ENCODE peak calls at places on chromosome 17, in five cellular contexts. B, T, I, V and S are unnamed samples. For H3K9me3, the result is how much of the 10 kb centered on the place peaks cover.

GRCh38 chr17:65551641-65552040 is 9.8 kb downstream of the AXIN2 start:
- DNase-seq in B (no peak), T (no peak), I (no peak), V (no peak), S (no peak)

GRCh38 chr17:17628388-17629008 is 37.0 kb upstream of the PEMT start:
- DNase-seq in B (no peak), T (no peak), I (no peak), V (no peak), S (no peak)

GRCh38 chr17:30780343-30780742 is 44.1 kb downstream of the CRLF3 start:
- DNase-seq in B (no peak), T (no peak), I (no peak), V (no peak), S (no peak)

GRCh38 chr17:37483311-37484039 is 6.2 kb upstream of the DUSP14 start:
- DNase-seq in B (peak), T (peak), I (peak), V (no peak), S (no peak)

GRCh38 chr17:78257810-78258322 is 26.4 kb downstream of the TMEM235 start:
- DNase-seq in B (peak), T (peak), I (no peak), V (no peak), S (peak)

GRCh38 chr17:19004601-19005441 is at the start of gene FAM83G:
- DNase-seq in B (peak), T (peak), I (peak), V (peak), S (peak)

GRCh38 chr17:77640242-77640641 is 318.3 kb upstream of the TNRC6C start:
- DNase-seq in B (no peak), T (no peak), I (no peak), V (no peak), S (no peak)

GRCh38 chr17:58096892-58097291 is 13.7 kb downstream of the DYNLL2 start:
- DNase-seq in B (no peak), T (no peak), I (no peak), V (no peak), S (no peak)

GRCh38 chr17:35930211-35931065 is at the start of gene RDM1:
- DNase-seq in B (peak), T (no peak), I (no peak), V (peak), S (peak)

GRCh38 chr17:46163929-46164594 is 29.2 kb downstream of the KANSL1 start:
- DNase-seq in B (no peak), T (no peak), I (no peak), V (no peak), S (no peak)

GRCh38 chr17:78378225-78379133 is at the start of gene PGS1:
- DNase-seq in B (peak), T (peak), I (peak), V (peak), S (no peak)

GRCh38 chr17:57311281-57312216 is 55.2 kb downstream of the MSI2 start:
- DNase-seq in B (no peak), T (no peak), I (no peak), V (no peak), S (no peak)

GRCh38 chr17:76246080-76247066 is 6.1 kb upstream of the RNF157 start:
- DNase-seq in B (peak), T (no peak), I (no peak), V (no peak), S (no peak)

GRCh38 chr17:64741038-64741641 is 79.0 kb upstream of the SMURF2 start:
- DNase-seq in B (peak), T (peak), I (no peak), V (peak), S (no peak)

GRCh38 chr17:6599364-6599763 is 41.1 kb downstream of the KIAA0753 start:
- DNase-seq in B (peak), T (no peak), I (no peak), V (no peak), S (no peak)

GRCh38 chr17:55433029-55433628 is 11.5 kb upstream of the MMD start:
- DNase-seq in B (peak), T (no peak), I (no peak), V (no peak), S (no peak)

DNA sequence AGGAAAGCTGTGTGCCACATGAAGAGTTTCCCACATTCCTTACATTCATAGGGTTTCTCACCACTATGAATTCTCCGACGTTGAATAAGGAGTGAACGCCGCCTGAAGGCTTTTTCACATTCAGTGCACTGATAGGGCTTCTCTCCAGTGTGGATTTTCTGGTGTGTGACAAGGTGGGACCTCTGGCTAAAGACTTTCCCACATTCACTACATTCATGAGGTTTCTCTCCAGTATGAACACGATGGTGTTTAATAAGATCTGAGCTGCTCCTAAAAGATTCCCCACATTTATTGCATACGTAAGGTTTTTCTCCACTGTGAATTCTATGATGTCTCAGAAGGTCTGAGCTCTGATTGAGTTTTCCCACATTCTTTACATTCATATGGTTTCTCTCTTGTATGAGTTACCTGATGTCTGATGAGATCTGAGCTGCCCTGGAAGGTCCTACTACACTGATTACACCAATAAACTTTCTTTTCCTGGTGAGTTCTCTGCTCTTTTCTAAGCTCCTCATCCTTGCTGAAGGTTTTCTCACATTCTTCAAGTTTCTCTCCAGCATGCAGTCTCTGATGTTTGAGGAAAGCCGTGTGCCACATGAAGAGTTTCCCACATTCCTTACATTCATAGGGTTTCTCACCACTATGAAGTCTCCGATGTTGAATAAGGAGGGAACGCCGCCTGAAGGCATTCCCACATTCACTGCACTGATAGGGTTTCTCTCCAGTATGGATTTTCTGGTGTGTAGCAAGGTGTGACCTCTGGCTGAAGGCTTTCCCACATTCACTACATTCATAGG is 10.0 kb downstream of the ZNF594 start:
- DNase-seq in B (no peak), T (no peak), I (no peak), V (no peak), S (no peak)
- H3K9me3 ChIP-seq in B (half or more), T (half or more), I (half or more), V (under half), S (half or more)

GRCh38 chr17:7881655-7882054 is 6.9 kb upstream of the CHD3 start:
- DNase-seq in B (no peak), T (no peak), I (peak), V (no peak), S (no peak)

GRCh38 chr17:7882068-7882467 is 6.5 kb upstream of the CHD3 start:
- DNase-seq in B (no peak), T (no peak), I (no peak), V (no peak), S (no peak)

GRCh38 chr17:7883781-7884386 is 4.7 kb upstream of the CHD3 start:
- DNase-seq in B (peak), T (no peak), I (no peak), V (no peak), S (no peak)

GRCh38 chr17:7884581-7885356 is 3.8 kb upstream of the CHD3 start:
- DNase-seq in B (no peak), T (no peak), I (no peak), V (peak), S (no peak)

DNA sequence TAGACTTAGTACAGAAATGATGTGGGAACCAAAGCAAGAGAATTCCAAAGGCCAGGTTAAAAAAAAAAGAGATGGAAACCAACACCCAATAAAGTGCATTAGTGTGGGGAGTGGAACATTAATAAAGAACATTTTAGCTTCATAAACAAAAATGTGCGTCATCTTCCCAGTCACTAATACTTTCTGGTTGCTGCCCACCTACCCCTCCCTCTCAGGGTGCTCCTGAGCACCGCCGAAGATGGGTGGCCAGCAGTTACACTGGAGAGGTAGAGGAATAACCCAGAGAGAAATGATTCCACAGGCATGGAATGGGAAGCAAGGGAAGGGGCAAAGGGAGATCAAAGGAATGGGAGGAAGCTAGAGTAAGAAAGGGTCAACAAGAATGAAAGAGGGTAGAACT is 6.0 kb upstream of the CHD3 start:
- DNase-seq in B (no peak), T (no peak), I (no peak), V (no peak), S (no peak)
- H3K4me3 ChIP-seq in B (no peak), T (no peak), I (no peak), V (no peak), S (no peak)

GRCh38 chr17:1474402-1475189 is 17.9 kb downstream of the MYO1C start:
- DNase-seq in B (no peak), T (no peak), I (no peak), V (no peak), S (no peak)

GRCh38 chr17:1471931-1472727 is 16.1 kb upstream of the CRK start:
- DNase-seq in B (no peak), T (no peak), I (no peak), V (no peak), S (no peak)

GRCh38 chr17:1473841-1474240 is 17.8 kb upstream of the CRK start:
- DNase-seq in B (no peak), T (no peak), I (no peak), V (no peak), S (no peak)

GRCh38 chr17:1471490-1471889 is 15.5 kb upstream of the CRK start:
- DNase-seq in B (no peak), T (no peak), I (no peak), V (no peak), S (no peak)

GRCh38 chr17:1473170-1473569 is 17.1 kb upstream of the CRK start:
- DNase-seq in B (no peak), T (no peak), I (no peak), V (no peak), S (no peak)
- TF ChIP-seq CTCF in B (no peak), T (no peak), I (no peak), V (no peak), S (no peak)

GRCh38 chr17:5182597-5183409 is 8.9 kb downstream of the ZNF594 start:
- DNase-seq in B (no peak), T (no peak), I (no peak), V (no peak), S (no peak)
- H3K9me3 ChIP-seq in B (half or more), T (half or more), I (half or more), V (under half), S (half or more)

GRCh38 chr17:7927596-7927995 is 2.1 kb downstream of the KCNAB3 start:
- DNase-seq in B (no peak), T (no peak), I (no peak), V (no peak), S (no peak)

GRCh38 chr17:7930841-7931631 is 710 bp downstream of the TRAPPC1 start:
- DNase-seq in B (no peak), T (no peak), I (no peak), V (no peak), S (no peak)

GRCh38 chr17:7932483-7932891 is 481 bp downstream of the CNTROB start:
- DNase-seq in B (peak), T (no peak), I (peak), V (no peak), S (no peak)

GRCh38 chr17:7931709-7932482 is at the start of the genes CNTROB and TRAPPC1:
- DNase-seq in B (peak), T (peak), I (peak), V (peak), S (peak)

GRCh38 chr17:7929158-7930029 is at the start of gene KCNAB3:
- DNase-seq in B (peak), T (peak), I (peak), V (no peak), S (no peak)
- H3K4me3 ChIP-seq in B (peak), T (no peak), I (peak), V (no peak), S (no peak)

GRCh38 chr17:7972131-7972785 is 30.2 kb upstream of the GUCY2D start:
- DNase-seq in B (no peak), T (no peak), I (no peak), V (no peak), S (no peak)
- TF ChIP-seq CTCF in B (peak), T (no peak), I (no peak), V (no peak), S (peak)

GRCh38 chr17:47760409-47761140 is 27.5 kb downstream of the TBX21 start:
- DNase-seq in B (no peak), T (no peak), I (no peak), V (no peak), S (no peak)
- H3K9me3 ChIP-seq in B (under half), T (under half), I (under half), V (under half), S (under half)

DNA sequence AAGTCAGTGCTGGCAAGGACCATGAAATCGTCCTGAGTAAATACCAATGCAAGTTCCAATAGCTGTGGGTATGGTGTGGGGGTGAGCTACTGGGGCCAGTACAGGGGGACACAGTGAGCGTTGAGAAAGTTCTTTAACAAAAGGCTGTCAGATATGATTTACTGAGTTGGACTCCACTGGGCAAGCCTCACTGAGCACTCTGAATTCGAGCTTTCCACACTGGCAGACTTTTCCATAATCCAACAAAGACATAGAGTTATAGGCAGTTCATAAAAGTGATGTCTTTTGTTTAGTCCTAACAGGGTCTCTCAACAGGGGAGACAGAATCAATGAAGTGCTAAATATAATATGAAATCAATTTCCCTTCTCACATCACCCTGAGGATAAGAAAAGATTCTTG is 489.0 kb downstream of the KCNJ2 start:
- DNase-seq in B (no peak), T (no peak), I (no peak), V (no peak), S (no peak)
- H3K4me3 ChIP-seq in B (no peak), T (no peak), I (no peak), V (no peak), S (no peak)

GRCh38 chr17:79721993-79722671 is 8.6 kb upstream of the ENPP7 start:
- DNase-seq in B (no peak), T (no peak), I (no peak), V (no peak), S (no peak)
- TF ChIP-seq CTCF in B (peak), T (no peak), I (no peak), V (no peak), S (peak)